ENCODE peak calls at places on chromosomes 12 and 14, in ten cellular contexts. One of them, this sample, is unnamed.

GRCh38 chr12:39816671-39817185 is 197.1 kb upstream of the ABCD2 start:
- DNase-seq in activated naive CD4-positive, alpha-beta T cell treated with anti-CD3 and anti-CD28 coated beads for 36 hours: no peak
- DNase-seq in fibroblast of lung: no peak
- DNase-seq in NCI-H1930: no peak
- DNase-seq in memory B cell: no peak
- DNase-seq in AG08396: no peak
- DNase-seq in iPS-NIHi11: no peak
- DNase-seq in T-helper 22 cell: no peak
- DNase-seq in stimulated activated CD4-positive, alpha-beta T cell treated with anti-CD3 and anti-CD28 coated beads, Interleukin-4, amount 100 ng/mL, for 1 hour: no peak
- DNase-seq in activated T-helper 1 cell treated with anti-CD3 and anti-CD28 coated beads, Interleukin-12 subunit alpha, Interleukin-12 subunit beta, Interleukin-2, Interleukin-4 antibody, amounts not matched to agents 30 ng/mL and 10 ng/mL and 1 ng/mL, durations not matched to agents 14 hours and 24 hours and 36 hours: no peak
- DNase-seq in this sample: no peak

GRCh38 chr12:74021937-74022336 is 515.7 kb upstream of the ATXN7L3B start:
- DNase-seq in activated T-helper 1 cell treated with anti-CD3 and anti-CD28 coated beads, Interleukin-12 subunit alpha, Interleukin-12 subunit beta, Interleukin-2, Interleukin-4 antibody, amounts not matched to agents 30 ng/mL and 10 ng/mL and 1 ng/mL, durations not matched to agents 14 hours and 24 hours and 36 hours: no peak
- DNase-seq in T-helper 22 cell: no peak
- DNase-seq in memory B cell: no peak
- DNase-seq in fibroblast of lung: peak; percentile 11
- DNase-seq in iPS-NIHi11: peak; percentile 53
- DNase-seq in stimulated activated CD4-positive, alpha-beta T cell treated with anti-CD3 and anti-CD28 coated beads, Interleukin-4, amount 100 ng/mL, for 1 hour: no peak
- DNase-seq in AG08396: peak; percentile 4
- DNase-seq in NCI-H1930: peak; percentile 4
- DNase-seq in activated naive CD4-positive, alpha-beta T cell treated with anti-CD3 and anti-CD28 coated beads for 36 hours: peak; percentile 51
- DNase-seq in this sample: no peak

GRCh38 chr14:54651018-54651351 is 84.1 kb downstream of the SAMD4A start:
- DNase-seq in NCI-H1930: no peak
- DNase-seq in T-helper 22 cell: no peak
- DNase-seq in stimulated activated CD4-positive, alpha-beta T cell treated with anti-CD3 and anti-CD28 coated beads, Interleukin-4, amount 100 ng/mL, for 1 hour: no peak
- DNase-seq in memory B cell: no peak
- DNase-seq in activated T-helper 1 cell treated with anti-CD3 and anti-CD28 coated beads, Interleukin-12 subunit alpha, Interleukin-12 subunit beta, Interleukin-2, Interleukin-4 antibody, amounts not matched to agents 30 ng/mL and 10 ng/mL and 1 ng/mL, durations not matched to agents 14 hours and 24 hours and 36 hours: no peak
- DNase-seq in activated naive CD4-positive, alpha-beta T cell treated with anti-CD3 and anti-CD28 coated beads for 36 hours: no peak
- DNase-seq in iPS-NIHi11: no peak
- DNase-seq in AG08396: no peak
- DNase-seq in fibroblast of lung: no peak
- DNase-seq in this sample: no peak

GRCh38 chr12:126617312-126617711 is 1552.1 kb downstream of the AACS start:
- DNase-seq in stimulated activated CD4-positive, alpha-beta T cell treated with anti-CD3 and anti-CD28 coated beads, Interleukin-4, amount 100 ng/mL, for 1 hour: no peak
- DNase-seq in iPS-NIHi11: no peak
- DNase-seq in AG08396: no peak
- DNase-seq in T-helper 22 cell: no peak
- DNase-seq in activated naive CD4-positive, alpha-beta T cell treated with anti-CD3 and anti-CD28 coated beads for 36 hours: peak; percentile 6
- DNase-seq in memory B cell: no peak
- DNase-seq in activated T-helper 1 cell treated with anti-CD3 and anti-CD28 coated beads, Interleukin-12 subunit alpha, Interleukin-12 subunit beta, Interleukin-2, Interleukin-4 antibody, amounts not matched to agents 30 ng/mL and 10 ng/mL and 1 ng/mL, durations not matched to agents 14 hours and 24 hours and 36 hours: no peak
- DNase-seq in fibroblast of lung: no peak
- DNase-seq in NCI-H1930: no peak
- DNase-seq in this sample: peak; percentile 3

GRCh38 chr12:24707379-24707778 is 241.5 kb downstream of the BCAT1 start:
- DNase-seq in AG08396: no peak
- DNase-seq in T-helper 22 cell: no peak
- DNase-seq in memory B cell: no peak
- DNase-seq in stimulated activated CD4-positive, alpha-beta T cell treated with anti-CD3 and anti-CD28 coated beads, Interleukin-4, amount 100 ng/mL, for 1 hour: no peak
- DNase-seq in NCI-H1930: no peak
- DNase-seq in activated T-helper 1 cell treated with anti-CD3 and anti-CD28 coated beads, Interleukin-12 subunit alpha, Interleukin-12 subunit beta, Interleukin-2, Interleukin-4 antibody, amounts not matched to agents 30 ng/mL and 10 ng/mL and 1 ng/mL, durations not matched to agents 14 hours and 24 hours and 36 hours: no peak
- DNase-seq in iPS-NIHi11: no peak
- DNase-seq in activated naive CD4-positive, alpha-beta T cell treated with anti-CD3 and anti-CD28 coated beads for 36 hours: no peak
- DNase-seq in fibroblast of lung: no peak
- DNase-seq in this sample: no peak

GRCh38 chr14:101953151-101953550 is 11.2 kb upstream of the DYNC1H1 start:
- DNase-seq in memory B cell: no peak
- DNase-seq in AG08396: no peak
- DNase-seq in fibroblast of lung: no peak
- DNase-seq in stimulated activated CD4-positive, alpha-beta T cell treated with anti-CD3 and anti-CD28 coated beads, Interleukin-4, amount 100 ng/mL, for 1 hour: no peak
- DNase-seq in iPS-NIHi11: no peak
- DNase-seq in T-helper 22 cell: no peak
- DNase-seq in activated naive CD4-positive, alpha-beta T cell treated with anti-CD3 and anti-CD28 coated beads for 36 hours: no peak
- DNase-seq in NCI-H1930: no peak
- DNase-seq in activated T-helper 1 cell treated with anti-CD3 and anti-CD28 coated beads, Interleukin-12 subunit alpha, Interleukin-12 subunit beta, Interleukin-2, Interleukin-4 antibody, amounts not matched to agents 30 ng/mL and 10 ng/mL and 1 ng/mL, durations not matched to agents 14 hours and 24 hours and 36 hours: no peak
- DNase-seq in this sample: no peak

GRCh38 chr14:28709571-28710305 is 56.8 kb upstream of the FOXG1 start:
- DNase-seq in NCI-H1930: no peak
- DNase-seq in T-helper 22 cell: no peak
- DNase-seq in memory B cell: no peak
- DNase-seq in AG08396: no peak
- DNase-seq in stimulated activated CD4-positive, alpha-beta T cell treated with anti-CD3 and anti-CD28 coated beads, Interleukin-4, amount 100 ng/mL, for 1 hour: no peak
- DNase-seq in activated T-helper 1 cell treated with anti-CD3 and anti-CD28 coated beads, Interleukin-12 subunit alpha, Interleukin-12 subunit beta, Interleukin-2, Interleukin-4 antibody, amounts not matched to agents 30 ng/mL and 10 ng/mL and 1 ng/mL, durations not matched to agents 14 hours and 24 hours and 36 hours: no peak
- DNase-seq in activated naive CD4-positive, alpha-beta T cell treated with anti-CD3 and anti-CD28 coated beads for 36 hours: no peak
- DNase-seq in fibroblast of lung: no peak
- DNase-seq in iPS-NIHi11: peak; percentile 19
- DNase-seq in this sample: no peak

GRCh38 chr14:21056520-21057163 is 980 bp upstream of the RNASE8 start:
- DNase-seq in stimulated activated CD4-positive, alpha-beta T cell treated with anti-CD3 and anti-CD28 coated beads, Interleukin-4, amount 100 ng/mL, for 1 hour: no peak
- DNase-seq in NCI-H1930: no peak
- DNase-seq in memory B cell: no peak
- DNase-seq in T-helper 22 cell: no peak
- DNase-seq in activated T-helper 1 cell treated with anti-CD3 and anti-CD28 coated beads, Interleukin-12 subunit alpha, Interleukin-12 subunit beta, Interleukin-2, Interleukin-4 antibody, amounts not matched to agents 30 ng/mL and 10 ng/mL and 1 ng/mL, durations not matched to agents 14 hours and 24 hours and 36 hours: no peak
- DNase-seq in AG08396: no peak
- DNase-seq in activated naive CD4-positive, alpha-beta T cell treated with anti-CD3 and anti-CD28 coated beads for 36 hours: no peak
- DNase-seq in iPS-NIHi11: no peak
- DNase-seq in fibroblast of lung: no peak
- DNase-seq in this sample: no peak

GRCh38 chr12:114693532-114693931 is 9.6 kb upstream of the TBX3 start:
- DNase-seq in NCI-H1930: no peak
- DNase-seq in iPS-NIHi11: no peak
- DNase-seq in memory B cell: no peak
- DNase-seq in activated naive CD4-positive, alpha-beta T cell treated with anti-CD3 and anti-CD28 coated beads for 36 hours: no peak
- DNase-seq in fibroblast of lung: no peak
- DNase-seq in T-helper 22 cell: no peak
- DNase-seq in AG08396: no peak
- DNase-seq in activated T-helper 1 cell treated with anti-CD3 and anti-CD28 coated beads, Interleukin-12 subunit alpha, Interleukin-12 subunit beta, Interleukin-2, Interleukin-4 antibody, amounts not matched to agents 30 ng/mL and 10 ng/mL and 1 ng/mL, durations not matched to agents 14 hours and 24 hours and 36 hours: no peak
- DNase-seq in stimulated activated CD4-positive, alpha-beta T cell treated with anti-CD3 and anti-CD28 coated beads, Interleukin-4, amount 100 ng/mL, for 1 hour: no peak
- DNase-seq in this sample: no peak

GRCh38 chr12:47769234-47770085 is 3.6 kb upstream of the SLC48A1 start:
- DNase-seq in AG08396: no peak
- DNase-seq in T-helper 22 cell: no peak
- DNase-seq in iPS-NIHi11: no peak
- DNase-seq in activated naive CD4-positive, alpha-beta T cell treated with anti-CD3 and anti-CD28 coated beads for 36 hours: no peak
- DNase-seq in memory B cell: no peak
- DNase-seq in fibroblast of lung: no peak
- DNase-seq in activated T-helper 1 cell treated with anti-CD3 and anti-CD28 coated beads, Interleukin-12 subunit alpha, Interleukin-12 subunit beta, Interleukin-2, Interleukin-4 antibody, amounts not matched to agents 30 ng/mL and 10 ng/mL and 1 ng/mL, durations not matched to agents 14 hours and 24 hours and 36 hours: no peak
- DNase-seq in stimulated activated CD4-positive, alpha-beta T cell treated with anti-CD3 and anti-CD28 coated beads, Interleukin-4, amount 100 ng/mL, for 1 hour: no peak
- DNase-seq in NCI-H1930: no peak
- DNase-seq in this sample: no peak

GRCh38 chr12:128381537-128381936 is 114.6 kb downstream of the TMEM132C start:
- DNase-seq in activated T-helper 1 cell treated with anti-CD3 and anti-CD28 coated beads, Interleukin-12 subunit alpha, Interleukin-12 subunit beta, Interleukin-2, Interleukin-4 antibody, amounts not matched to agents 30 ng/mL and 10 ng/mL and 1 ng/mL, durations not matched to agents 14 hours and 24 hours and 36 hours: no peak
- DNase-seq in iPS-NIHi11: no peak
- DNase-seq in memory B cell: no peak
- DNase-seq in activated naive CD4-positive, alpha-beta T cell treated with anti-CD3 and anti-CD28 coated beads for 36 hours: no peak
- DNase-seq in NCI-H1930: no peak
- DNase-seq in AG08396: no peak
- DNase-seq in fibroblast of lung: no peak
- DNase-seq in T-helper 22 cell: no peak
- DNase-seq in stimulated activated CD4-positive, alpha-beta T cell treated with anti-CD3 and anti-CD28 coated beads, Interleukin-4, amount 100 ng/mL, for 1 hour: no peak
- DNase-seq in this sample: no peak

GRCh38 chr14:64937821-64938193 is 4.7 kb downstream of the GPX2 start:
- DNase-seq in activated T-helper 1 cell treated with anti-CD3 and anti-CD28 coated beads, Interleukin-12 subunit alpha, Interleukin-12 subunit beta, Interleukin-2, Interleukin-4 antibody, amounts not matched to agents 30 ng/mL and 10 ng/mL and 1 ng/mL, durations not matched to agents 14 hours and 24 hours and 36 hours: no peak
- DNase-seq in T-helper 22 cell: no peak
- DNase-seq in fibroblast of lung: no peak
- DNase-seq in AG08396: no peak
- DNase-seq in iPS-NIHi11: no peak
- DNase-seq in memory B cell: no peak
- DNase-seq in NCI-H1930: no peak
- DNase-seq in stimulated activated CD4-positive, alpha-beta T cell treated with anti-CD3 and anti-CD28 coated beads, Interleukin-4, amount 100 ng/mL, for 1 hour: no peak
- DNase-seq in activated naive CD4-positive, alpha-beta T cell treated with anti-CD3 and anti-CD28 coated beads for 36 hours: no peak
- DNase-seq in this sample: no peak

GRCh38 chr12:79420146-79420618 is 270.6 kb downstream of the PAWR start:
- DNase-seq in NCI-H1930: no peak
- DNase-seq in memory B cell: no peak
- DNase-seq in activated naive CD4-positive, alpha-beta T cell treated with anti-CD3 and anti-CD28 coated beads for 36 hours: no peak
- DNase-seq in AG08396: peak; percentile 39
- DNase-seq in stimulated activated CD4-positive, alpha-beta T cell treated with anti-CD3 and anti-CD28 coated beads, Interleukin-4, amount 100 ng/mL, for 1 hour: no peak
- DNase-seq in iPS-NIHi11: peak; percentile 53
- DNase-seq in activated T-helper 1 cell treated with anti-CD3 and anti-CD28 coated beads, Interleukin-12 subunit alpha, Interleukin-12 subunit beta, Interleukin-2, Interleukin-4 antibody, amounts not matched to agents 30 ng/mL and 10 ng/mL and 1 ng/mL, durations not matched to agents 14 hours and 24 hours and 36 hours: no peak
- DNase-seq in fibroblast of lung: peak; percentile 90
- DNase-seq in T-helper 22 cell: no peak
- DNase-seq in this sample: no peak

GRCh38 chr14:100327128-100327527 is 4.0 kb downstream of the SLC25A47 start:
- DNase-seq in activated T-helper 1 cell treated with anti-CD3 and anti-CD28 coated beads, Interleukin-12 subunit alpha, Interleukin-12 subunit beta, Interleukin-2, Interleukin-4 antibody, amounts not matched to agents 30 ng/mL and 10 ng/mL and 1 ng/mL, durations not matched to agents 14 hours and 24 hours and 36 hours: no peak
- DNase-seq in iPS-NIHi11: no peak
- DNase-seq in fibroblast of lung: no peak
- DNase-seq in AG08396: no peak
- DNase-seq in memory B cell: no peak
- DNase-seq in activated naive CD4-positive, alpha-beta T cell treated with anti-CD3 and anti-CD28 coated beads for 36 hours: no peak
- DNase-seq in T-helper 22 cell: no peak
- DNase-seq in NCI-H1930: no peak
- DNase-seq in stimulated activated CD4-positive, alpha-beta T cell treated with anti-CD3 and anti-CD28 coated beads, Interleukin-4, amount 100 ng/mL, for 1 hour: no peak
- DNase-seq in this sample: no peak

GRCh38 chr12:105107497-105108371 is at the start of gene WASHC4:
- DNase-seq in activated naive CD4-positive, alpha-beta T cell treated with anti-CD3 and anti-CD28 coated beads for 36 hours: peak; percentile 95
- DNase-seq in stimulated activated CD4-positive, alpha-beta T cell treated with anti-CD3 and anti-CD28 coated beads, Interleukin-4, amount 100 ng/mL, for 1 hour: peak; percentile 94
- DNase-seq in NCI-H1930: peak; percentile 94
- DNase-seq in T-helper 22 cell: peak; percentile 90
- DNase-seq in iPS-NIHi11: peak; percentile 98
- DNase-seq in AG08396: peak; percentile 98
- DNase-seq in memory B cell: peak; percentile 94
- DNase-seq in fibroblast of lung: peak; percentile 88
- DNase-seq in activated T-helper 1 cell treated with anti-CD3 and anti-CD28 coated beads, Interleukin-12 subunit alpha, Interleukin-12 subunit beta, Interleukin-2, Interleukin-4 antibody, amounts not matched to agents 30 ng/mL and 10 ng/mL and 1 ng/mL, durations not matched to agents 14 hours and 24 hours and 36 hours: peak; percentile 96
- DNase-seq in this sample: peak; percentile 93